ENCODE peak calls at places on chromosome 2, in four cellular contexts. K is HFFc6, A is AG04450, V is NB4. X is an unnamed sample.

GRCh38 chr2:26722328-26722727 is 29.8 kb downstream of the KCNK3 start:
- DNase-seq in K (no peak), A (no peak), V (no peak), X (no peak)

GRCh38 chr2:132804045-132804444 is 134.0 kb upstream of the LYPD1 start:
- DNase-seq in K (peak), A (peak), V (peak), X (peak)

GRCh38 chr2:121648611-121649401 is 456 bp downstream of the CLASP1 start:
- DNase-seq in K (peak), A (no peak), V (peak), X (no peak)

GRCh38 chr2:183243760-183244159 is 119.5 kb downstream of the NUP35 start:
- DNase-seq in K (no peak), A (no peak), V (no peak), X (no peak)

GRCh38 chr2:155815851-155816250 is 516.7 kb downstream of the NR4A2 start:
- DNase-seq in K (no peak), A (no peak), V (peak), X (no peak)

GRCh38 chr2:9782197-9782719 is 61.0 kb upstream of the TAF1B start:
- DNase-seq in K (no peak), A (no peak), V (no peak), X (no peak)

GRCh38 chr2:44941551-44942234 is at the start of gene SIX3:
- DNase-seq in K (no peak), A (no peak), V (peak), X (no peak)

GRCh38 chr2:232265329-232265728 is 113.2 kb upstream of the ALPP start:
- DNase-seq in K (no peak), A (no peak), V (no peak), X (no peak)

GRCh38 chr2:153455856-153456255 is 22.7 kb downstream of the RPRM start:
- DNase-seq in K (no peak), A (no peak), V (no peak), X (no peak)

GRCh38 chr2:10171006-10171800 is 48.7 kb downstream of the RRM2 start:
- DNase-seq in K (no peak), A (no peak), V (no peak), X (no peak)

GRCh38 chr2:120685403-120686297 is 50.0 kb upstream of the GLI2 start:
- DNase-seq in K (no peak), A (no peak), V (no peak), X (no peak)

DNA sequence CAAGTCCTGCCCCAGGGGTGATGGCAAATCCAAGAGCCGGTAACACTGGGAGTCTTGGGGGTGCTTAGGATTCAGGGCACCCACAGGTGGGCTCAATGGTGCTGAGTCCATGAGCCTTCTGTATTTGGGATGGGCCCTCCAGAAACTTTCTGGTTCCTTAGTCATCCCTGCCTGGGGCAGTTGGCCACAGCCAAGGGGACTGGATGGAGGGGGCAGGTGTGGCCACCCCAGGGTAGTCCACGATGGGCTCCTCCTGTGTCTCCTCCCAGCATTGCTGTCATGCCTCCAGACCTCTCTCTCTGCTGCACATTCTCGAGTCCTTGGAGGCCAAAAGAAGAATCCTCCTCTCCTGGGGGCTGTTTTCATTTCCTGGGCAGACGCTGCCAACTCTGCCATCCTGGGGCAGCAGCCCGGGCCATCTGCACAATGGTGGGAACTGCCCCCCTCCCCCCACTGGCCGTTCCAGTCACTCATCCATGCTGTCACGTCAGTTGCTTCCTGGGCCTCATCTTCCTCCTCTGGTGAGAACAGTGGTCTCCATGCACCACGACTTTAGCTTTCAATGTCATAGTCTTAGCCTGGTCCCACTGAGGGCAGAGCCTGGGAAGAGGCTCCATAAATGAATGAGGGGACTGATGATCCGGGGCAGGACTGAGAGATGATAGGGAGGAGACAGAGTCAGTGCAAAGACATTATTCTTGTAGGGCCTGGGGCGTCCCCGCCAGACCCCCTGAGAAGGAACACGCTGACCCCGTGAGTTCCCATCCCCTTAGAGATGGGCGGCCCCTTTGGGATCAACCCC is 157.8 kb upstream of the TWIST2 start:
- DNase-seq in K (no peak), A (no peak), V (no peak), X (no peak)
- TF ChIP-seq CTCF in K (no peak), A (no peak), V (no peak), X (no peak)

GRCh38 chr2:7016120-7016519 is 98.9 kb downstream of the RNF144A start:
- DNase-seq in K (no peak), A (no peak), V (no peak), X (no peak)

GRCh38 chr2:7012141-7012809 is 95.1 kb downstream of the RNF144A start:
- DNase-seq in K (no peak), A (no peak), V (peak), X (no peak)

GRCh38 chr2:7013761-7014160 is 96.5 kb downstream of the RNF144A start:
- DNase-seq in K (no peak), A (no peak), V (no peak), X (no peak)

GRCh38 chr2:7015007-7015950 is 98.1 kb downstream of the RNF144A start:
- DNase-seq in K (no peak), A (no peak), V (peak), X (no peak)

DNA sequence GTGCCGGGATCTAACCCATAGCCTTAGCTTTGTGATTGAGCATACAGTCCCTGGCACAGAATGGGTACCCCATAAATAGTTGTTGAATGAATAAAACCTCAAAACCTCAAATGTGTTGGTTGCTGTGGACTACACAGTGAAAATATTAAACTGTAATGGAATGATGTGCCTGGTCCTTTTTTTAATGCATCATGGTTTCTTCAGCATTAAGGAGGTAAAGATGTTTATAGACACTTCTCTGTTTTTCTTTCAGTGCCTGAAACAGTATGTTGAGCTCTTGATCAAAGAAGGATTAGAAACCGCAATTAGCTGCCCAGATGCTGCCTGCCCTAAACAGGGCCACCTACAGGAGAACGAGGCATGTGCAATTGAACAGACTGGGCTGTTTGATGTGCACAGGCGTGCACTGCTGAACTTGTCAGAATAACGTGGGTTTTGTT is 97.0 kb downstream of the RNF144A start:
- DNase-seq in K (no peak), A (no peak), V (peak), X (no peak)
- TF ChIP-seq CTCF in K (no peak), A (no peak), V (peak), X (peak)

GRCh38 chr2:111952871-111953497 is 54.6 kb downstream of the MERTK start:
- DNase-seq in K (no peak), A (no peak), V (no peak), X (no peak)
- TF ChIP-seq CTCF in K (no peak), A (no peak), V (no peak), X (no peak)

GRCh38 chr2:34738691-34739090 is 1139.6 kb upstream of the FAM98A start:
- DNase-seq in K (no peak), A (no peak), V (peak), X (no peak)
- TF ChIP-seq CTCF in K (no peak), A (no peak), V (peak), X (no peak)

GRCh38 chr2:168346725-168347477 is 99.5 kb upstream of the STK39 start:
- DNase-seq in K (peak), A (peak), V (peak), X (peak)

GRCh38 chr2:168354499-168354898 is 101.6 kb upstream of the CERS6 start:
- DNase-seq in K (no peak), A (no peak), V (no peak), X (no peak)

GRCh38 chr2:168348076-168348475 is 100.7 kb upstream of the STK39 start:
- DNase-seq in K (peak), A (peak), V (peak), X (no peak)

GRCh38 chr2:168353251-168353650 is 102.8 kb upstream of the CERS6 start:
- DNase-seq in K (no peak), A (no peak), V (no peak), X (no peak)

DNA sequence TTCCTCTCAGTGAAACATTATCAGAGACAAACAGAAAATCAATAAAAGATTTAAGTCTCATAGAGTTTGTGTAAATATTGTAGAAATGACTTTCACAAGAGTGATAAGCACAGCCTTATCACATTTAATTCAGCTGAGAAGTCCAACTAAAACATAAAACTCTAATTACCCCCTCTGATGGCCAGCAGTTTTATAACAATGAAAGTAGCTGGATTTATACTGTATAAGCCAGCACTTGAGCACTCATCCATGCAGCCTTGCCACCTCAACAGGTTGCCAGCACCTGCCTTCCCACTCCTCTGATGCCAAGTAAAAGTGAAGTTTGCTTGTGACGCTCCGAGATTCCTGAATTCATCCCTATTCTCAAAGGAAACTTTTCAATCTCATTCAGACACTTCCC is 103.0 kb upstream of the STK39 start:
- DNase-seq in K (no peak), A (no peak), V (no peak), X (no peak)
- TF ChIP-seq CTCF in K (no peak), A (peak), V (no peak), X (no peak)